ENCODE peak calls at places on chromosomes 12 and 14, in four cellular contexts. W, J, G and H are unnamed samples.
A peak's percentile ranks its signal among the peaks of the same experiment; 100 is the strongest.

GRCh38 chr14:89933002-89933401 is 21.5 kb downstream of the EFCAB11 start:
- DNase-seq in J (no peak), W (no peak), G (no peak), H (no peak)

GRCh38 chr12:93662961-93663728 is 14.0 kb upstream of the CRADD start:
- DNase-seq in G (no peak), J (no peak), W (no peak), H (no peak)

GRCh38 chr14:70832536-70833305 is 23.4 kb upstream of the MAP3K9 start:
- DNase-seq in W (no peak), G (no peak), J (no peak), H (no peak)

GRCh38 chr14:77212933-77213656 is 31.5 kb downstream of the TMEM63C start:
- DNase-seq in G (peak; percentile 43), J (no peak), W (peak; percentile 77), H (no peak)

GRCh38 chr14:69716483-69717187 is 50.3 kb upstream of the SRSF5 start:
- DNase-seq in J (peak; percentile 86), G (no peak), W (no peak), H (peak; percentile 55)

GRCh38 chr12:101616027-101616494 is 21.3 kb downstream of the MYBPC1 start:
- DNase-seq in W (no peak), G (peak; percentile 50), J (no peak), H (no peak)

GRCh38 chr14:88245321-88245720 is 77.7 kb downstream of the KCNK10 start:
- DNase-seq in W (no peak), J (no peak), G (peak; percentile 42), H (no peak)

GRCh38 chr12:112381421-112381897 is 772 bp downstream of the HECTD4 start:
- DNase-seq in W (peak; percentile 34), J (no peak), G (peak; percentile 34), H (peak; percentile 14)

GRCh38 chr14:81990312-81990761 is 456.7 kb upstream of the SEL1L start:
- DNase-seq in W (peak; percentile 30), G (peak; percentile 61), J (peak; percentile 1), H (peak; percentile 4)

GRCh38 chr14:94045101-94045500 is 19.0 kb downstream of the OTUB2 start:
- DNase-seq in J (no peak), G (no peak), W (no peak), H (no peak)

GRCh38 chr12:105433804-105434203 is 103.3 kb downstream of the C12orf75 start:
- DNase-seq in W (no peak), J (no peak), G (no peak), H (no peak)

GRCh38 chr14:55532645-55533309 is 47.2 kb upstream of the KTN1 start:
- DNase-seq in W (peak; percentile 81), J (no peak), G (peak; percentile 56), H (peak; percentile 48)

GRCh38 chr12:77577756-77578155 is 252.9 kb upstream of the NAV3 start:
- DNase-seq in J (no peak), W (no peak), G (no peak), H (no peak)

GRCh38 chr14:78637903-78638302 is 467.7 kb downstream of the NRXN3 start:
- DNase-seq in G (no peak), W (no peak), J (no peak), H (no peak)
- H3K9me3 ChIP-seq in G (no peaks in the 10 kb centered on the region), W (no peaks in the 10 kb centered on the region), J (peaks cover 6% of the 10 kb centered on the region), H (no peaks in the 10 kb centered on the region)

DNA sequence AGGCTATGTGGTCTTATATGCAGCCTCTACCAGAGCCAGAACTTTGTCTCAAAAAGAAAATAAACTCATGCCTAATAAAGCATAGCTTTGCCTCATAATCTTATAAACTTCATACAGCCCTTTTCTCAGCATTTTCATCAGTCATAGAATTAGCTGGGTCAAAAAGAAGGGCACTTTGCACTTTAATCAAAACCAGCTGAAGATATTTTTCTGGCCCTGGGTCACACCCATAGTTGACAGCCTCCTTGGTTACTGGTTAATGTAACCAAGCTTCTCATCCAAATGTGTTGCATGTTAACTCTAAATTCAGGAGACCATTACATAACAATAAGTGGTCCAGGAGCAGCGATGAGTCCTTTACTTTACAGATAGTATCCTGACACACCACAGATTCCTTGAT is 558.2 kb downstream of the FLRT2 start:
- DNase-seq in J (no peak), W (no peak), G (no peak), H (no peak)
- H3K9me3 ChIP-seq in J (no peaks in the 10 kb centered on the region), W (no peaks in the 10 kb centered on the region), G (no peaks in the 10 kb centered on the region), H (no peaks in the 10 kb centered on the region)

GRCh38 chr12:30391766-30392366 is 303.8 kb downstream of the IPO8 start:
- DNase-seq in J (no peak), G (no peak), W (no peak), H (no peak)
- H3K9me3 ChIP-seq in J (no peaks in the 10 kb centered on the region), G (peaks cover 20% of the 10 kb centered on the region), W (peaks cover 8% of the 10 kb centered on the region), H (peaks cover 3% of the 10 kb centered on the region)

GRCh38 chr12:34388636-34389377 is 366.5 kb downstream of the ALG10 start:
- DNase-seq in G (no peak), W (no peak), J (no peak), H (no peak)
- H3K9me3 ChIP-seq in G (peaks cover 25% of the 10 kb centered on the region), W (peaks cover 2% of the 10 kb centered on the region), J (peaks cover 100% of the 10 kb centered on the region), H (peaks cover 17% of the 10 kb centered on the region)

DNA sequence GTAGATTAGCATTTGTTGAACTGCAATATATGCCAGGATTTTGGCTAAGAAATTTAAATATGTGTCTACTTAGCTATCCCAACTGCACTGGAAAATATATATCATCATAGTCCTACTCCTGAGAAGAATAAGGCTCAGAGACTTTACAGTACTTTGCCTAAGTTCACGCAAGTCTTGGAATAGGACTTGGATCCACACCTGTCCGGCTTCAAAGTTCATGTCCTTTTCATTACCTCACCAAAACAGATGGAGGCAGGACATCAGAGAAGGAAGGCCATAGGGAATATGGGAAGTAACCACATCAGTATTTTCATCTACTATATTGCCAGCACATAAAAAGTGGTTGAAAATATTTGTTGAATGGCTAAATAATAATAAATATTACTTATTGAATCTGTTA is 358.5 kb downstream of the PRKD1 start:
- DNase-seq in J (no peak), G (no peak), W (no peak), H (no peak)
- H3K9me3 ChIP-seq in J (no peaks in the 10 kb centered on the region), G (peaks cover 10% of the 10 kb centered on the region), W (no peaks in the 10 kb centered on the region), H (no peaks in the 10 kb centered on the region)

GRCh38 chr14:101442451-101442850 is 118.8 kb upstream of the DIO3 start:
- DNase-seq in G (no peak), W (no peak), J (no peak), H (no peak)
- H3K9me3 ChIP-seq in G (no peaks in the 10 kb centered on the region), W (no peaks in the 10 kb centered on the region), J (peaks cover 6% of the 10 kb centered on the region), H (no peaks in the 10 kb centered on the region)

GRCh38 chr14:31727797-31728196 is 166.6 kb downstream of the NUBPL start:
- DNase-seq in J (no peak), W (no peak), G (no peak), H (no peak)
- H3K9me3 ChIP-seq in J (no peaks in the 10 kb centered on the region), W (no peaks in the 10 kb centered on the region), G (peaks cover 4% of the 10 kb centered on the region), H (no peaks in the 10 kb centered on the region)

GRCh38 chr12:133236144-133236543 is 467 bp upstream of the ANHX start:
- DNase-seq in J (no peak), W (no peak), G (no peak), H (no peak)
- H3K9me3 ChIP-seq in J (peaks cover 73% of the 10 kb centered on the region), W (peaks cover 49% of the 10 kb centered on the region), G (peaks cover 4% of the 10 kb centered on the region), H (peaks cover 11% of the 10 kb centered on the region)